ENCODE peak calls at places on chromosomes 2 and 18, in five cellular contexts. One of them, this sample, is unnamed.

GRCh38 chr2:55618025-55618648 is 715 bp upstream of the PPP4R3B start:
- DNase-seq in psoas muscle: no peak
- DNase-seq in WERI-Rb-1: no peak
- DNase-seq in breast epithelium: no peak
- DNase-seq in Caco-2: no peak
- DNase-seq in this sample: peak; percentile 2

GRCh38 chr2:30026091-30027055 is 105.0 kb upstream of the ALK start:
- DNase-seq in psoas muscle: peak; percentile 29
- DNase-seq in WERI-Rb-1: peak; percentile 79
- DNase-seq in breast epithelium: peak; percentile 70
- DNase-seq in Caco-2: peak; percentile 65
- DNase-seq in this sample: peak; percentile 49

GRCh38 chr2:200742426-200742825 is 69.3 kb upstream of the BZW1 start:
- DNase-seq in psoas muscle: peak; percentile 76
- DNase-seq in WERI-Rb-1: no peak
- DNase-seq in breast epithelium: no peak
- DNase-seq in Caco-2: no peak
- DNase-seq in this sample: peak; percentile 76

GRCh38 chr2:40130251-40130994 is 321.5 kb downstream of the SLC8A1 start:
- DNase-seq in psoas muscle: no peak
- DNase-seq in WERI-Rb-1: peak; percentile 42
- DNase-seq in breast epithelium: no peak
- DNase-seq in Caco-2: no peak
- DNase-seq in this sample: no peak

GRCh38 chr2:200786826-200787225 is 24.9 kb upstream of the BZW1 start:
- DNase-seq in psoas muscle: no peak
- DNase-seq in WERI-Rb-1: no peak
- DNase-seq in breast epithelium: no peak
- DNase-seq in Caco-2: no peak
- DNase-seq in this sample: peak; percentile 67

GRCh38 chr2:62455957-62456692 is 49.9 kb downstream of the TMEM17 start:
- DNase-seq in psoas muscle: no peak
- DNase-seq in WERI-Rb-1: peak; percentile 37
- DNase-seq in breast epithelium: no peak
- DNase-seq in Caco-2: no peak
- DNase-seq in this sample: no peak

GRCh38 chr2:202270487-202270886 is 4.9 kb downstream of the NOP58 start:
- DNase-seq in psoas muscle: no peak
- DNase-seq in WERI-Rb-1: no peak
- DNase-seq in breast epithelium: no peak
- DNase-seq in Caco-2: no peak
- DNase-seq in this sample: no peak

GRCh38 chr2:99448556-99448955 is 41.3 kb downstream of the REV1 start:
- DNase-seq in psoas muscle: no peak
- DNase-seq in WERI-Rb-1: no peak
- DNase-seq in breast epithelium: no peak
- DNase-seq in Caco-2: no peak
- DNase-seq in this sample: peak; percentile 38

GRCh38 chr2:164757934-164758695 is 83.5 kb downstream of the COBLL1 start:
- DNase-seq in psoas muscle: no peak
- DNase-seq in WERI-Rb-1: no peak
- DNase-seq in breast epithelium: no peak
- DNase-seq in Caco-2: no peak
- DNase-seq in this sample: no peak

GRCh38 chr2:149739880-149740265 is 152.3 kb upstream of the MMADHC start:
- DNase-seq in psoas muscle: no peak
- DNase-seq in WERI-Rb-1: no peak
- DNase-seq in breast epithelium: no peak
- DNase-seq in Caco-2: no peak
- DNase-seq in this sample: no peak

GRCh38 chr18:36493349-36494281 is 196.1 kb downstream of the FHOD3 start:
- DNase-seq in psoas muscle: peak; percentile 50
- DNase-seq in WERI-Rb-1: no peak
- DNase-seq in breast epithelium: no peak
- DNase-seq in Caco-2: peak; percentile 3
- DNase-seq in this sample: no peak

GRCh38 chr2:191335875-191336464 is 90.8 kb downstream of the MYO1B start:
- DNase-seq in psoas muscle: no peak
- DNase-seq in WERI-Rb-1: no peak
- DNase-seq in breast epithelium: no peak
- DNase-seq in Caco-2: no peak
- DNase-seq in this sample: no peak

GRCh38 chr2:136211671-136212070 is 93.7 kb upstream of the CXCR4 start:
- DNase-seq in psoas muscle: no peak
- DNase-seq in WERI-Rb-1: no peak
- DNase-seq in breast epithelium: no peak
- DNase-seq in Caco-2: no peak
- DNase-seq in this sample: no peak

GRCh38 chr2:189569295-189569925 is 11.2 kb downstream of the SLC40A1 start:
- DNase-seq in psoas muscle: no peak
- DNase-seq in WERI-Rb-1: no peak
- DNase-seq in breast epithelium: no peak
- DNase-seq in Caco-2: no peak
- DNase-seq in this sample: no peak

GRCh38 chr2:234940527-234940926 is 11.3 kb upstream of the SH3BP4 start:
- DNase-seq in psoas muscle: no peak
- DNase-seq in WERI-Rb-1: no peak
- DNase-seq in breast epithelium: no peak
- DNase-seq in Caco-2: no peak
- DNase-seq in this sample: no peak

GRCh38 chr2:137865954-137866540 is 98.2 kb upstream of the HNMT start:
- DNase-seq in psoas muscle: no peak
- DNase-seq in WERI-Rb-1: peak; percentile 65
- DNase-seq in breast epithelium: no peak
- DNase-seq in Caco-2: peak; percentile 79
- DNase-seq in this sample: peak; percentile 15

GRCh38 chr2:68043719-68044498 is 18.9 kb downstream of the C1D start:
- DNase-seq in psoas muscle: no peak
- DNase-seq in WERI-Rb-1: no peak
- DNase-seq in breast epithelium: no peak
- DNase-seq in Caco-2: no peak
- DNase-seq in this sample: peak; percentile 61

GRCh38 chr18:63440219-63440618 is 17.9 kb upstream of the VPS4B start:
- DNase-seq in psoas muscle: peak; percentile 70
- DNase-seq in WERI-Rb-1: no peak
- DNase-seq in breast epithelium: no peak
- DNase-seq in Caco-2: no peak
- DNase-seq in this sample: peak; percentile 62

GRCh38 chr2:214322662-214323061 is 88.2 kb upstream of the VWC2L start:
- DNase-seq in psoas muscle: no peak
- DNase-seq in WERI-Rb-1: no peak
- DNase-seq in breast epithelium: no peak
- DNase-seq in Caco-2: no peak
- DNase-seq in this sample: peak; percentile 56

GRCh38 chr2:69017080-69017479 is 4.1 kb downstream of the ANTXR1 start:
- DNase-seq in psoas muscle: no peak
- DNase-seq in WERI-Rb-1: no peak
- DNase-seq in breast epithelium: no peak
- DNase-seq in Caco-2: no peak
- DNase-seq in this sample: peak; percentile 13

GRCh38 chr2:79993144-79993543 is 311.4 kb downstream of the LRRTM1 start:
- DNase-seq in psoas muscle: no peak
- DNase-seq in WERI-Rb-1: no peak
- DNase-seq in breast epithelium: peak; percentile 20
- DNase-seq in Caco-2: no peak
- DNase-seq in this sample: no peak

GRCh38 chr2:36770542-36771287 is 74.2 kb downstream of the VIT start:
- DNase-seq in psoas muscle: no peak
- DNase-seq in WERI-Rb-1: peak; percentile 82
- DNase-seq in breast epithelium: no peak
- DNase-seq in Caco-2: peak; percentile 76
- DNase-seq in this sample: peak; percentile 26

DNA sequence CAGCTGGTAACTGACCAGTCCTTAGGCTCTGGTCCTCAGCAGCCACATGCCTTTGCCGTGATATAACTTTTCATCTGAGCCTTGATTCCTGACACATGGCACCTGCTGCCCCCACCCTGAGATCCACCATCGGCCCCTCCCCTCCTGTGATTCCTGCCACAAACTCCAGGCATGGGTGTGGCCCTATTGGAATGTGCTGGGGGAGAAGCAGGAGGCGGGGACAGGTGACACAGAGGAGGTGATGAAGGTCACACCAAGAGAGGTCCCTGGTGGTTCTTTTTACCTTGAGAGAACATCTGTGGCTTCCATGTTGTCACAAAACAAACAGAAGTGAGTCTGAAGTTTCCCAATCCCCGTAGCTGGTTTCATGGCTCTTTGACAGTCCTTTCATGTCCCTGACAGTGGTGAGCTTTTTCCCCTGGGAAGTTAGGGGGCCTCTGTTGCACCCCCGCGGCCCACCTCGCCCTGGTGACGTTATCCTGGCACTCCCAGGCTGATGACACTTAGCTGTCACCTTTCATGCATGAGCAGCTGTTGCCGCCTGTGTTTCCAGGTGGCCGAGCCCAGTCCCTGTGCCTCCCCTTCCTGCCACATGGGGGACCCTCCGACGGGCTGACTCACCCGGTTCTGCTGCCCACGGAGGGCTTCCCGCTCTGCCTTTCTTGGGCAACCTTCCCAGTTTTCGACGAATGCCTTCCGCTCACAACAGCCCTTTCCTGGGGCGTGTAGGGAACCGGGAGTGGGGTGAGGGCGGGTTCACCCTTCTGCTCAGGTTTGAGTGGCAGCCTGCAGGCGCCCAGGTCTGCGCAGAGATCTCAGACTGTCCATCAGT is 66.3 kb upstream of the GLI2 start:
- DNase-seq in psoas muscle: no peak
- DNase-seq in WERI-Rb-1: peak; percentile 81
- DNase-seq in breast epithelium: peak; percentile 40
- DNase-seq in Caco-2: peak; percentile 61
- DNase-seq in this sample: no peak
- H3K4me3 ChIP-seq in psoas muscle: no peak overlapping the region
- H3K4me3 ChIP-seq in WERI-Rb-1: no peak overlapping the region
- H3K4me3 ChIP-seq in breast epithelium: no peak overlapping the region
- H3K4me3 ChIP-seq in Caco-2: no peak overlapping the region
- H3K4me3 ChIP-seq in this sample: no peak overlapping the region

GRCh38 chr18:47847635-47848034 is 82.8 kb downstream of the SMAD2 start:
- DNase-seq in psoas muscle: no peak
- DNase-seq in WERI-Rb-1: no peak
- DNase-seq in breast epithelium: no peak
- DNase-seq in Caco-2: no peak
- DNase-seq in this sample: no peak
- H3K36me3 ChIP-seq in psoas muscle: no peaks in the 10 kb centered on the region
- H3K36me3 ChIP-seq in WERI-Rb-1: peaks cover 52% of the 10 kb centered on the region
- H3K36me3 ChIP-seq in breast epithelium: peaks cover 5% of the 10 kb centered on the region
- H3K36me3 ChIP-seq in Caco-2: no peaks in the 10 kb centered on the region
- H3K36me3 ChIP-seq in this sample: peaks cover 27% of the 10 kb centered on the region

DNA sequence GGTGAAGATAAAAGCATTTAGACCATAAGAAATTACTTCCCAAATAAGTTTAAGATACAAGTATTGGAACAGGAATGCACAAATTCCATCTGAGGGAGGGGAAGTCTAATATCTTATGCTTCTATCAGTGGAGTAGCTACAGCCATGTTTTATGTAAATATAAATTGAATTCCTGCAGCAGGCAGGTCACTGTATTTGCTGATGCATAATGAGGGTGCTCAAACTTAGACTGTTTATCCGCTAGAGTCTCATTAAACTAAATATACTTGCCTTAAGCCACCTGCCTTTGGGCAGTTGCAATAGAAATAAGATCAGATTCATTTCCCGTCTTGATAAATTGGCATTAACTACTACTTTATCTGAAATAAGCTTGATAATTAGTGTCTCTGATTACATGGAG is 603.9 kb upstream of the GCFC2 start:
- DNase-seq in psoas muscle: no peak
- DNase-seq in WERI-Rb-1: no peak
- DNase-seq in breast epithelium: no peak
- DNase-seq in Caco-2: no peak
- DNase-seq in this sample: no peak
- H3K9me3 ChIP-seq in psoas muscle: no peaks in the 10 kb centered on the region
- H3K9me3 ChIP-seq in WERI-Rb-1: no peaks in the 10 kb centered on the region
- H3K9me3 ChIP-seq in breast epithelium: no peaks in the 10 kb centered on the region
- H3K9me3 ChIP-seq in Caco-2: no peaks in the 10 kb centered on the region
- H3K9me3 ChIP-seq in this sample: no peaks in the 10 kb centered on the region

DNA sequence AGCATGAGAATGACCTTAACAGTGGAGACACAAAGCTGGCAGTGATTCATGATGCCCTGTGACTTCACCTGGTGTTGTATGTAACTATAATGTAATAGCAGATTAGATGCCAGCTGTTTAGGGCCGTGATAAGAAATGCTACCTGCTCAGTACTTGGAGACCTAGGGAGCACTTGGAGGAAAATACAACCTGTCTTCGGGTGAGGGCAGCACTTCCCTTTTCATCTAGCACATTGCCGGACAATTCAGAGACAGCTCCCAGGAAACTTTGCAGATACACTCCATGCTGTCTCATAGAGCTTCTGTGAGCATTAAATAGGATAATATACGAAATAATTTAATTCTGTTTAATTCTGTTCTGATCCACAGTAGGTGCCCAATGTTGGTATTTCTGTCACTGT is 668.5 kb downstream of the TSN start:
- DNase-seq in psoas muscle: no peak
- DNase-seq in WERI-Rb-1: no peak
- DNase-seq in breast epithelium: no peak
- DNase-seq in Caco-2: peak; percentile 8
- DNase-seq in this sample: no peak
- H3K4me3 ChIP-seq in psoas muscle: no peak overlapping the region
- H3K4me3 ChIP-seq in WERI-Rb-1: no peak overlapping the region
- H3K4me3 ChIP-seq in breast epithelium: no peak overlapping the region
- H3K4me3 ChIP-seq in Caco-2: no peak overlapping the region
- H3K4me3 ChIP-seq in this sample: no peak overlapping the region

GRCh38 chr18:77108001-77108692 is 24.4 kb downstream of the MBP start:
- DNase-seq in psoas muscle: no peak
- DNase-seq in WERI-Rb-1: peak; percentile 70
- DNase-seq in breast epithelium: peak; percentile 57
- DNase-seq in Caco-2: no peak
- DNase-seq in this sample: peak; percentile 28
- H3K36me3 ChIP-seq in psoas muscle: no peaks in the 10 kb centered on the region
- H3K36me3 ChIP-seq in WERI-Rb-1: no peaks in the 10 kb centered on the region
- H3K36me3 ChIP-seq in breast epithelium: no peaks in the 10 kb centered on the region
- H3K36me3 ChIP-seq in Caco-2: no peaks in the 10 kb centered on the region
- H3K36me3 ChIP-seq in this sample: no peaks in the 10 kb centered on the region

GRCh38 chr2:120275617-120276400 is 23.2 kb downstream of the RALB start:
- DNase-seq in psoas muscle: no peak
- DNase-seq in WERI-Rb-1: no peak
- DNase-seq in breast epithelium: no peak
- DNase-seq in Caco-2: peak; percentile 34
- DNase-seq in this sample: no peak
- H3K9me3 ChIP-seq in psoas muscle: no peaks in the 10 kb centered on the region
- H3K9me3 ChIP-seq in WERI-Rb-1: peaks cover 3% of the 10 kb centered on the region
- H3K9me3 ChIP-seq in breast epithelium: no peaks in the 10 kb centered on the region
- H3K9me3 ChIP-seq in Caco-2: peaks cover 3% of the 10 kb centered on the region
- H3K9me3 ChIP-seq in this sample: no peaks in the 10 kb centered on the region